ENCODE peak calls at places on chromosomes 13 and 19, in nine cellular contexts. One of them, this sample, is unnamed.

GRCh38 chr13:109228211-109228610 is 558.2 kb downstream of the IRS2 start:
- ATAC-seq in activated CD4-positive, alpha-beta T cell treated with anti-CD3 and anti-CD28 coated beads for 36 hours: no peak
- ATAC-seq in esophagus mucosa: no peak
- ATAC-seq in pancreas: no peak
- ATAC-seq in CD4-positive, alpha-beta T cell: no peak
- ATAC-seq in T-helper 17 cell: no peak
- ATAC-seq in heart left ventricle: no peak
- ATAC-seq in PC-3: no peak
- ATAC-seq in naive thymus-derived CD4-positive, alpha-beta T cell: no peak
- ATAC-seq in this sample: no peak

GRCh38 chr13:44734204-44734707 is 158.1 kb upstream of the TSC22D1 start:
- ATAC-seq in activated CD4-positive, alpha-beta T cell treated with anti-CD3 and anti-CD28 coated beads for 36 hours: no peak
- ATAC-seq in esophagus mucosa: peak
- ATAC-seq in pancreas: peak
- ATAC-seq in CD4-positive, alpha-beta T cell: no peak
- ATAC-seq in T-helper 17 cell: no peak
- ATAC-seq in heart left ventricle: peak
- ATAC-seq in PC-3: peak
- ATAC-seq in naive thymus-derived CD4-positive, alpha-beta T cell: no peak
- ATAC-seq in this sample: peak

GRCh38 chr19:9165256-9165655 is 13.5 kb upstream of the OR7D2 start:
- ATAC-seq in activated CD4-positive, alpha-beta T cell treated with anti-CD3 and anti-CD28 coated beads for 36 hours: no peak
- ATAC-seq in esophagus mucosa: no peak
- ATAC-seq in pancreas: no peak
- ATAC-seq in CD4-positive, alpha-beta T cell: no peak
- ATAC-seq in T-helper 17 cell: no peak
- ATAC-seq in heart left ventricle: no peak
- ATAC-seq in PC-3: peak
- ATAC-seq in naive thymus-derived CD4-positive, alpha-beta T cell: no peak
- ATAC-seq in this sample: no peak

GRCh38 chr13:65907656-65908441 is 1322.3 kb downstream of the PCDH9 start:
- ATAC-seq in activated CD4-positive, alpha-beta T cell treated with anti-CD3 and anti-CD28 coated beads for 36 hours: no peak
- ATAC-seq in esophagus mucosa: no peak
- ATAC-seq in pancreas: no peak
- ATAC-seq in CD4-positive, alpha-beta T cell: no peak
- ATAC-seq in T-helper 17 cell: no peak
- ATAC-seq in heart left ventricle: no peak
- ATAC-seq in PC-3: no peak
- ATAC-seq in naive thymus-derived CD4-positive, alpha-beta T cell: no peak
- ATAC-seq in this sample: no peak

GRCh38 chr13:110045919-110046318 is 259.5 kb upstream of the IRS2 start:
- ATAC-seq in activated CD4-positive, alpha-beta T cell treated with anti-CD3 and anti-CD28 coated beads for 36 hours: no peak
- ATAC-seq in esophagus mucosa: no peak
- ATAC-seq in pancreas: no peak
- ATAC-seq in CD4-positive, alpha-beta T cell: no peak
- ATAC-seq in T-helper 17 cell: no peak
- ATAC-seq in heart left ventricle: no peak
- ATAC-seq in PC-3: no peak
- ATAC-seq in naive thymus-derived CD4-positive, alpha-beta T cell: no peak
- ATAC-seq in this sample: no peak

GRCh38 chr19:49391581-49392399 is 3.7 kb downstream of the KASH5 start:
- ATAC-seq in activated CD4-positive, alpha-beta T cell treated with anti-CD3 and anti-CD28 coated beads for 36 hours: peak
- ATAC-seq in esophagus mucosa: peak
- ATAC-seq in pancreas: peak
- ATAC-seq in CD4-positive, alpha-beta T cell: peak
- ATAC-seq in T-helper 17 cell: peak
- ATAC-seq in heart left ventricle: peak
- ATAC-seq in PC-3: peak
- ATAC-seq in naive thymus-derived CD4-positive, alpha-beta T cell: peak
- ATAC-seq in this sample: peak

GRCh38 chr13:23159205-23159586 is 21.6 kb upstream of the SGCG start:
- ATAC-seq in activated CD4-positive, alpha-beta T cell treated with anti-CD3 and anti-CD28 coated beads for 36 hours: peak
- ATAC-seq in esophagus mucosa: peak
- ATAC-seq in pancreas: no peak
- ATAC-seq in CD4-positive, alpha-beta T cell: no peak
- ATAC-seq in T-helper 17 cell: no peak
- ATAC-seq in heart left ventricle: no peak
- ATAC-seq in PC-3: no peak
- ATAC-seq in naive thymus-derived CD4-positive, alpha-beta T cell: no peak
- ATAC-seq in this sample: peak

GRCh38 chr13:46295531-46296464 is 84.1 kb downstream of the LRRC63 start:
- ATAC-seq in activated CD4-positive, alpha-beta T cell treated with anti-CD3 and anti-CD28 coated beads for 36 hours: peak
- ATAC-seq in esophagus mucosa: peak
- ATAC-seq in pancreas: no peak
- ATAC-seq in CD4-positive, alpha-beta T cell: peak
- ATAC-seq in T-helper 17 cell: peak
- ATAC-seq in heart left ventricle: no peak
- ATAC-seq in PC-3: peak
- ATAC-seq in naive thymus-derived CD4-positive, alpha-beta T cell: peak
- ATAC-seq in this sample: peak

GRCh38 chr19:49362048-49362925 is at the start of gene TEAD2:
- ATAC-seq in activated CD4-positive, alpha-beta T cell treated with anti-CD3 and anti-CD28 coated beads for 36 hours: no peak
- ATAC-seq in esophagus mucosa: no peak
- ATAC-seq in pancreas: peak
- ATAC-seq in CD4-positive, alpha-beta T cell: peak
- ATAC-seq in T-helper 17 cell: no peak
- ATAC-seq in heart left ventricle: peak
- ATAC-seq in PC-3: peak
- ATAC-seq in naive thymus-derived CD4-positive, alpha-beta T cell: no peak
- ATAC-seq in this sample: peak

GRCh38 chr13:112968380-112968909 is 569 bp upstream of the MCF2L start:
- ATAC-seq in activated CD4-positive, alpha-beta T cell treated with anti-CD3 and anti-CD28 coated beads for 36 hours: peak
- ATAC-seq in esophagus mucosa: peak
- ATAC-seq in pancreas: peak
- ATAC-seq in CD4-positive, alpha-beta T cell: peak
- ATAC-seq in T-helper 17 cell: peak
- ATAC-seq in heart left ventricle: no peak
- ATAC-seq in PC-3: peak
- ATAC-seq in naive thymus-derived CD4-positive, alpha-beta T cell: peak
- ATAC-seq in this sample: peak

GRCh38 chr13:106534844-106535551 is 464 bp downstream of the EFNB2 start:
- ATAC-seq in activated CD4-positive, alpha-beta T cell treated with anti-CD3 and anti-CD28 coated beads for 36 hours: peak
- ATAC-seq in esophagus mucosa: no peak
- ATAC-seq in pancreas: peak
- ATAC-seq in CD4-positive, alpha-beta T cell: peak
- ATAC-seq in T-helper 17 cell: peak
- ATAC-seq in heart left ventricle: no peak
- ATAC-seq in PC-3: peak
- ATAC-seq in naive thymus-derived CD4-positive, alpha-beta T cell: peak
- ATAC-seq in this sample: peak

GRCh38 chr13:21663197-21663596 is 7.7 kb upstream of the FGF9 start:
- ATAC-seq in activated CD4-positive, alpha-beta T cell treated with anti-CD3 and anti-CD28 coated beads for 36 hours: no peak
- ATAC-seq in esophagus mucosa: peak
- ATAC-seq in pancreas: no peak
- ATAC-seq in CD4-positive, alpha-beta T cell: no peak
- ATAC-seq in T-helper 17 cell: no peak
- ATAC-seq in heart left ventricle: no peak
- ATAC-seq in PC-3: peak
- ATAC-seq in naive thymus-derived CD4-positive, alpha-beta T cell: no peak
- ATAC-seq in this sample: no peak

GRCh38 chr19:3028305-3029069 is 593 bp downstream of the TLE2 start:
- ATAC-seq in activated CD4-positive, alpha-beta T cell treated with anti-CD3 and anti-CD28 coated beads for 36 hours: no peak
- ATAC-seq in esophagus mucosa: peak
- ATAC-seq in pancreas: peak
- ATAC-seq in CD4-positive, alpha-beta T cell: peak
- ATAC-seq in T-helper 17 cell: peak
- ATAC-seq in heart left ventricle: no peak
- ATAC-seq in PC-3: peak
- ATAC-seq in naive thymus-derived CD4-positive, alpha-beta T cell: peak
- ATAC-seq in this sample: no peak

GRCh38 chr13:50238922-50239321 is 223.7 kb downstream of the KCNRG start:
- ATAC-seq in activated CD4-positive, alpha-beta T cell treated with anti-CD3 and anti-CD28 coated beads for 36 hours: peak
- ATAC-seq in esophagus mucosa: no peak
- ATAC-seq in pancreas: no peak
- ATAC-seq in CD4-positive, alpha-beta T cell: no peak
- ATAC-seq in T-helper 17 cell: no peak
- ATAC-seq in heart left ventricle: no peak
- ATAC-seq in PC-3: no peak
- ATAC-seq in naive thymus-derived CD4-positive, alpha-beta T cell: no peak
- ATAC-seq in this sample: no peak

GRCh38 chr13:30708541-30708940 is 26.8 kb upstream of the ALOX5AP start:
- ATAC-seq in activated CD4-positive, alpha-beta T cell treated with anti-CD3 and anti-CD28 coated beads for 36 hours: no peak
- ATAC-seq in esophagus mucosa: no peak
- ATAC-seq in pancreas: no peak
- ATAC-seq in CD4-positive, alpha-beta T cell: no peak
- ATAC-seq in T-helper 17 cell: no peak
- ATAC-seq in heart left ventricle: no peak
- ATAC-seq in PC-3: no peak
- ATAC-seq in naive thymus-derived CD4-positive, alpha-beta T cell: no peak
- ATAC-seq in this sample: peak

GRCh38 chr19:7602935-7603497 is 7.4 kb downstream of the CAMSAP3 start:
- ATAC-seq in activated CD4-positive, alpha-beta T cell treated with anti-CD3 and anti-CD28 coated beads for 36 hours: no peak
- ATAC-seq in esophagus mucosa: no peak
- ATAC-seq in pancreas: no peak
- ATAC-seq in CD4-positive, alpha-beta T cell: no peak
- ATAC-seq in T-helper 17 cell: no peak
- ATAC-seq in heart left ventricle: no peak
- ATAC-seq in PC-3: no peak
- ATAC-seq in naive thymus-derived CD4-positive, alpha-beta T cell: no peak
- ATAC-seq in this sample: no peak

GRCh38 chr13:27034678-27035111 is 136.9 kb downstream of the USP12 start:
- ATAC-seq in activated CD4-positive, alpha-beta T cell treated with anti-CD3 and anti-CD28 coated beads for 36 hours: no peak
- ATAC-seq in esophagus mucosa: no peak
- ATAC-seq in pancreas: no peak
- ATAC-seq in CD4-positive, alpha-beta T cell: no peak
- ATAC-seq in T-helper 17 cell: no peak
- ATAC-seq in heart left ventricle: no peak
- ATAC-seq in PC-3: no peak
- ATAC-seq in naive thymus-derived CD4-positive, alpha-beta T cell: no peak
- ATAC-seq in this sample: no peak

GRCh38 chr19:10748924-10749434 is 31.1 kb downstream of the DNM2 start:
- ATAC-seq in activated CD4-positive, alpha-beta T cell treated with anti-CD3 and anti-CD28 coated beads for 36 hours: no peak
- ATAC-seq in esophagus mucosa: peak
- ATAC-seq in pancreas: peak
- ATAC-seq in CD4-positive, alpha-beta T cell: no peak
- ATAC-seq in T-helper 17 cell: peak
- ATAC-seq in heart left ventricle: peak
- ATAC-seq in PC-3: peak
- ATAC-seq in naive thymus-derived CD4-positive, alpha-beta T cell: peak
- ATAC-seq in this sample: peak

GRCh38 chr13:103833453-103833852 is 767.2 kb upstream of the SLC10A2 start:
- ATAC-seq in activated CD4-positive, alpha-beta T cell treated with anti-CD3 and anti-CD28 coated beads for 36 hours: no peak
- ATAC-seq in esophagus mucosa: no peak
- ATAC-seq in pancreas: no peak
- ATAC-seq in CD4-positive, alpha-beta T cell: no peak
- ATAC-seq in T-helper 17 cell: no peak
- ATAC-seq in heart left ventricle: no peak
- ATAC-seq in PC-3: no peak
- ATAC-seq in naive thymus-derived CD4-positive, alpha-beta T cell: no peak
- ATAC-seq in this sample: no peak

This sample was measured in SK-N-SH treated with all-trans-retinoic acid at 6 μM for 48 hours.